ENCODE peak calls at places on chromosomes 4 and X, in ten cellular contexts. F is NB4; K is A549; X is iris pigment epithelial cell; M is GOT3; D is posterior cingulate gyrus; U is NCI-H2171 treated with DMSO at 0.1 percent for 48 hours; L is activated CD4-positive, alpha-beta T cell treated with anti-CD3 and anti-CD28 coated beads, Interleukin-2, amount 50 U/mL, for 24 hours; S is retina; G is SK-N-DZ. Y is an unnamed sample.

GRCh38 chr4:1544861-1545275 is 138.6 kb upstream of the NKX1-1 start:
- DNase-seq in X (no peak), U (no peak), M (no peak), K (peak; percentile 63), G (no peak), F (no peak), D (no peak), L (no peak), S (no peak), Y (peak; percentile 51)

GRCh38 chrX:51747671-51748070 is 4.4 kb downstream of the GSPT2 start:
- DNase-seq in K (no peak), U (no peak), L (no peak), F (no peak), D (no peak), X (no peak), S (no peak), G (no peak), M (no peak), Y (no peak)

GRCh38 chr4:3516836-3517730 is 15.1 kb downstream of the LRPAP1 start:
- DNase-seq in M (no peak), S (no peak), X (no peak), K (no peak), L (no peak), F (no peak), G (no peak), D (no peak), U (no peak), Y (no peak)

GRCh38 chr4:113591982-113592381 is 169.6 kb downstream of the CAMK2D start:
- DNase-seq in U (no peak), X (peak; percentile 90), L (no peak), D (no peak), S (no peak), K (no peak), G (no peak), F (no peak), M (no peak), Y (no peak)

GRCh38 chrX:56066016-56066415 is 166.1 kb upstream of the KLF8 start:
- DNase-seq in M (no peak), U (no peak), S (no peak), K (no peak), D (no peak), G (no peak), F (no peak), X (no peak), L (no peak), Y (no peak)

GRCh38 chr4:76856183-76856969 is 41.6 kb downstream of the SOWAHB start:
- DNase-seq in G (no peak), M (no peak), L (no peak), U (no peak), X (peak; percentile 69), F (no peak), D (no peak), S (peak; percentile 12), K (peak; percentile 64), Y (no peak)

GRCh38 chr4:158870282-158871049 is 101.6 kb downstream of the FNIP2 start:
- DNase-seq in G (peak; percentile 14), F (no peak), L (no peak), K (no peak), D (no peak), M (no peak), X (no peak), U (peak; percentile 72), S (peak; percentile 49), Y (peak; percentile 64)

GRCh38 chr4:14862881-14863280 is 139.4 kb upstream of the CPEB2 start:
- DNase-seq in D (no peak), K (no peak), X (no peak), S (peak; percentile 81), U (no peak), M (no peak), L (no peak), F (no peak), G (peak; percentile 57), Y (no peak)

GRCh38 chrX:41602946-41603345 is 85.8 kb upstream of the GPR34 start:
- DNase-seq in K (no peak), D (no peak), F (no peak), G (no peak), X (peak; percentile 27), U (no peak), M (no peak), S (no peak), L (no peak), Y (no peak)

GRCh38 chr4:151004222-151004621 is 10.9 kb downstream of the LRBA start:
- DNase-seq in K (no peak), X (peak; percentile 91), D (no peak), L (no peak), M (no peak), U (no peak), G (no peak), F (peak; percentile 42), S (no peak), Y (no peak)

GRCh38 chr4:89307446-89308160 is at the start of gene GPRIN3:
- DNase-seq in G (peak; percentile 56), S (peak; percentile 92), X (peak; percentile 27), L (no peak), D (peak; percentile 44), M (peak; percentile 9), U (peak; percentile 54), F (no peak), K (peak; percentile 51), Y (peak; percentile 91)

GRCh38 chr4:86891785-86892638 is at the start of gene C4orf36:
- DNase-seq in G (peak; percentile 70), K (peak; percentile 76), S (peak; percentile 95), D (peak; percentile 35), X (peak; percentile 34), U (peak; percentile 68), L (peak; percentile 5), M (no peak), F (peak; percentile 82), Y (peak; percentile 88)

GRCh38 chr4:175807596-175807995 is 4.5 kb downstream of the GPM6A start:
- DNase-seq in L (no peak), U (no peak), G (no peak), M (no peak), K (no peak), S (no peak), X (no peak), D (no peak), F (no peak), Y (peak; percentile 30)

GRCh38 chrX:7068939-7069367 is 78.6 kb upstream of the STS start:
- DNase-seq in D (no peak), K (no peak), U (peak; percentile 10), M (no peak), X (peak; percentile 42), L (no peak), S (peak; percentile 34), G (peak; percentile 7), F (no peak), Y (peak; percentile 9)

GRCh38 chr4:87078987-87079469 is 141.4 kb downstream of the KLHL8 start:
- DNase-seq in X (peak; percentile 87), M (no peak), D (no peak), L (no peak), G (no peak), S (no peak), F (no peak), U (no peak), K (no peak), Y (no peak)

GRCh38 chr4:3660928-3661515 is 105.2 kb upstream of the ADRA2C start:
- DNase-seq in U (peak; percentile 9), K (no peak), S (peak; percentile 21), M (no peak), D (no peak), L (no peak), X (no peak), G (no peak), F (no peak), Y (no peak)

GRCh38 chr4:158159054-158159717 is 13.6 kb downstream of the GASK1B start:
- DNase-seq in L (no peak), K (peak; percentile 9), G (no peak), X (peak; percentile 89), M (no peak), U (no peak), F (no peak), D (no peak), S (no peak), Y (no peak)

GRCh38 chr4:110484767-110485166 is 8.8 kb downstream of the ENPEP start:
- DNase-seq in M (no peak), K (no peak), F (peak; percentile 27), U (no peak), G (no peak), S (no peak), D (no peak), L (no peak), X (peak; percentile 68), Y (no peak)

GRCh38 chr4:41256131-41256739 is 493 bp upstream of the UCHL1 start:
- DNase-seq in L (no peak), S (no peak), K (peak; percentile 37), G (peak; percentile 48), F (no peak), U (peak; percentile 43), D (no peak), M (no peak), X (peak; percentile 66), Y (peak; percentile 62)

GRCh38 chrX:130974323-130974722 is 71.3 kb upstream of the ENOX2 start:
- DNase-seq in F (no peak), K (no peak), X (peak; percentile 30), D (no peak), L (no peak), M (no peak), S (no peak), U (no peak), G (no peak), Y (no peak)

GRCh38 chrX:13197961-13198761 is 121.7 kb downstream of the ATXN3L start:
- DNase-seq in K (no peak), L (no peak), M (no peak), U (no peak), D (no peak), G (no peak), S (no peak), F (no peak), X (no peak), Y (no peak)

GRCh38 chr4:86529450-86529849 is 64.7 kb upstream of the PTPN13 start:
- DNase-seq in S (no peak), L (no peak), X (no peak), F (no peak), M (no peak), D (no peak), U (no peak), K (no peak), G (no peak), Y (peak; percentile 26)

GRCh38 chr4:128275351-128275750 is 12.3 kb downstream of the PGRMC2 start:
- DNase-seq in L (no peak), F (no peak), X (peak; percentile 61), M (no peak), K (peak; percentile 30), G (no peak), S (no peak), D (no peak), U (no peak), Y (no peak)

GRCh38 chr4:3372264-3372932 is 69.4 kb upstream of the HGFAC start:
- DNase-seq in U (no peak), K (no peak), X (no peak), S (no peak), F (no peak), G (no peak), D (no peak), M (no peak), L (no peak), Y (no peak)

GRCh38 chr4:183909187-183909586 is 4.1 kb downstream of the STOX2 start:
- DNase-seq in M (no peak), K (no peak), G (no peak), D (no peak), U (no peak), L (no peak), S (no peak), F (no peak), X (no peak), Y (no peak)

GRCh38 chr4:118363166-118363565 is 10.4 kb upstream of the PRSS12 start:
- DNase-seq in D (no peak), L (no peak), F (no peak), U (no peak), K (no peak), M (no peak), S (no peak), G (no peak), X (no peak), Y (no peak)

GRCh38 chrX:7771788-7772438 is 71.1 kb upstream of the VCX start:
- DNase-seq in X (no peak), G (no peak), U (no peak), L (no peak), F (no peak), M (no peak), S (no peak), D (no peak), K (no peak), Y (peak; percentile 20)

Y was measured in NCI-H69.